ENCODE peak calls at places on chromosomes 2 and 18, in six cellular contexts. K is anterior cingulate cortex, W is adrenal gland, C is EL, N is HS-5, T is neural crest cell. E is an unnamed sample.

GRCh38 chr18:34609991-34610658 is 100.0 kb upstream of the DTNA start:
- DNase-seq in K (no peak), W (no peak), C (no peak), N (no peak), T (no peak), E (no peak)

GRCh38 chr18:50924372-50924771 is 43.5 kb upstream of the ELAC1 start:
- DNase-seq in K (no peak), W (no peak), C (peak), N (no peak), T (no peak), E (peak)

GRCh38 chr2:192197387-192197786 is 2.7 kb upstream of the TMEFF2 start:
- DNase-seq in K (no peak), W (no peak), C (no peak), N (peak), T (no peak), E (peak)

GRCh38 chr18:48527467-48527866 is 11.4 kb upstream of the CTIF start:
- DNase-seq in K (no peak), W (no peak), C (no peak), N (no peak), T (no peak), E (no peak)

GRCh38 chr2:11898576-11898975 is 152.1 kb downstream of the LPIN1 start:
- DNase-seq in K (no peak), W (no peak), C (no peak), N (no peak), T (no peak), E (no peak)

GRCh38 chr2:239818086-239818485 is 207.1 kb downstream of the NDUFA10 start:
- DNase-seq in K (no peak), W (no peak), C (no peak), N (no peak), T (no peak), E (no peak)

GRCh38 chr18:4636957-4637356 is 181.8 kb upstream of the DLGAP1 start:
- DNase-seq in K (no peak), W (no peak), C (no peak), N (no peak), T (no peak), E (no peak)

GRCh38 chr2:210046851-210047486 is 44.5 kb downstream of the RPE start:
- DNase-seq in K (no peak), W (no peak), C (no peak), N (no peak), T (no peak), E (no peak)

GRCh38 chr2:26968001-26968400 is 2.4 kb upstream of the MAPRE3 start:
- DNase-seq in K (no peak), W (no peak), C (no peak), N (no peak), T (no peak), E (peak)

GRCh38 chr2:48633143-48633542 is 15.5 kb downstream of the GTF2A1L start:
- DNase-seq in K (no peak), W (no peak), C (no peak), N (no peak), T (no peak), E (no peak)

GRCh38 chr2:48504647-48505327 is 25.2 kb upstream of the STON1 start:
- DNase-seq in K (no peak), W (no peak), C (peak), N (no peak), T (no peak), E (peak)

GRCh38 chr18:63262369-63263335 is 56.9 kb downstream of the BCL2 start:
- DNase-seq in K (no peak), W (no peak), C (no peak), N (no peak), T (no peak), E (no peak)

GRCh38 chr2:72181616-72182015 is 34.0 kb upstream of the CYP26B1 start:
- DNase-seq in K (no peak), W (no peak), C (no peak), N (no peak), T (no peak), E (no peak)

GRCh38 chr2:28300921-28301341 is 91.7 kb upstream of the FOSL2 start:
- DNase-seq in K (no peak), W (no peak), C (peak), N (no peak), T (no peak), E (no peak)

GRCh38 chr2:241061275-241061674 is 40.8 kb downstream of the MTERF4 start:
- DNase-seq in K (no peak), W (no peak), C (no peak), N (no peak), T (no peak), E (no peak)

GRCh38 chr18:8721716-8722115 is 16.4 kb downstream of the MTCL1 start:
- DNase-seq in K (no peak), W (no peak), C (peak), N (no peak), T (no peak), E (peak)

GRCh38 chr2:66919286-66919685 is 477.8 kb upstream of the ETAA1 start:
- DNase-seq in K (no peak), W (no peak), C (no peak), N (no peak), T (no peak), E (no peak)

GRCh38 chr2:101464841-101465240 is 10.1 kb downstream of the RFX8 start:
- DNase-seq in K (no peak), W (no peak), C (peak), N (no peak), T (no peak), E (no peak)

GRCh38 chr2:10845640-10846039 is 33.1 kb upstream of the PDIA6 start:
- DNase-seq in K (no peak), W (no peak), C (no peak), N (no peak), T (no peak), E (no peak)

GRCh38 chr2:118123561-118124232 is 35.4 kb downstream of the INSIG2 start:
- DNase-seq in K (no peak), W (peak), C (peak), N (peak), T (no peak), E (peak)

GRCh38 chr2:27496357-27497287 is at the start of gene GCKR:
- DNase-seq in K (no peak), W (peak), C (peak), N (no peak), T (no peak), E (no peak)

GRCh38 chr2:98086491-98087446 is at the start of gene VWA3B:
- DNase-seq in K (no peak), W (peak), C (peak), N (peak), T (peak), E (peak)

GRCh38 chr2:219352448-219353023 is 20.0 kb upstream of the RESP18 start:
- DNase-seq in K (peak), W (peak), C (peak), N (no peak), T (peak), E (peak)

GRCh38 chr2:161134547-161135518 is 25.4 kb upstream of the TANK start:
- DNase-seq in K (no peak), W (no peak), C (peak), N (no peak), T (no peak), E (peak)

GRCh38 chr18:21714472-21714871 is 9.9 kb upstream of the ABHD3 start:
- DNase-seq in K (no peak), W (no peak), C (no peak), N (no peak), T (no peak), E (no peak)

GRCh38 chr18:23238152-23238531 is 102.9 kb downstream of the CABLES1 start:
- DNase-seq in K (no peak), W (no peak), C (peak), N (no peak), T (no peak), E (peak)

GRCh38 chr2:144210076-144210475 is 309.8 kb downstream of the ZEB2 start:
- DNase-seq in K (no peak), W (no peak), C (no peak), N (no peak), T (no peak), E (no peak)

GRCh38 chr18:8777846-8778245 is 72.5 kb downstream of the MTCL1 start:
- DNase-seq in K (no peak), W (no peak), C (no peak), N (no peak), T (no peak), E (no peak)

GRCh38 chr2:59237311-59237710 is 996.2 kb upstream of the FANCL start:
- DNase-seq in K (no peak), W (no peak), C (no peak), N (no peak), T (no peak), E (no peak)

GRCh38 chr2:119414894-119415293 is 16.8 kb upstream of the TMEM37 start:
- DNase-seq in K (no peak), W (no peak), C (no peak), N (no peak), T (no peak), E (no peak)

GRCh38 chr2:133561045-133561852 is 7.0 kb downstream of the NCKAP5 start:
- DNase-seq in K (no peak), W (no peak), C (peak), N (peak), T (no peak), E (peak)

GRCh38 chr2:44120428-44120827 is 48.2 kb upstream of the PPM1B start:
- DNase-seq in K (no peak), W (no peak), C (peak), N (peak), T (no peak), E (peak)

GRCh38 chr18:41347057-41347456 is 608.0 kb upstream of the PIK3C3 start:
- DNase-seq in K (no peak), W (no peak), C (no peak), N (peak), T (no peak), E (peak)

E was measured in brain microvascular endothelial cell.